ENCODE peak calls at places on chromosome 14, in ten cellular contexts. F is NCI-H1105; H is iPS DF 6.9; D is effector CD8-positive, alpha-beta T cell; K is upper lobe of right lung; O is stimulated activated CD8-positive, alpha-beta memory T cell treated with anti-CD3 and anti-CD28 coated beads, Interleukin-7, amount 100 ng/mL, for 24 hours; R is GM13977; L is stromal cell of bone marrow; Y is iPS DF 19.7; S is stimulated activated CD4-positive, alpha-beta T cell treated with anti-CD3 and anti-CD28 coated beads, Interleukin-4, amount 100 ng/mL, for 48 hours. W is an unnamed sample.

GRCh38 chr14:80100681-80101080 is 110.6 kb downstream of the DIO2 start:
- DNase-seq in F (no peak), H (no peak), D (no peak), K (no peak), O (no peak), R (no peak), L (no peak), Y (no peak), S (no peak), W (no peak)

GRCh38 chr14:98598576-98598975 is 673.4 kb downstream of the BCL11B start:
- DNase-seq in F (no peak), H (no peak), D (no peak), K (no peak), O (no peak), R (no peak), L (no peak), Y (no peak), S (no peak), W (no peak)

GRCh38 chr14:22819191-22819988 is 4.2 kb upstream of the SLC7A7 start:
- DNase-seq in F (no peak), H (no peak), D (no peak), K (peak), O (no peak), R (peak), L (peak), Y (peak), S (no peak), W (peak)

GRCh38 chr14:60093088-60093487 is 1.4 kb downstream of the PCNX4 start:
- DNase-seq in F (no peak), H (no peak), D (no peak), K (no peak), O (no peak), R (no peak), L (no peak), Y (no peak), S (no peak), W (no peak)

GRCh38 chr14:64673329-64673728 is 30.9 kb upstream of the PLEKHG3 start:
- DNase-seq in F (no peak), H (no peak), D (no peak), K (no peak), O (no peak), R (no peak), L (no peak), Y (no peak), S (no peak), W (no peak)

GRCh38 chr14:34498684-34499412 is 36.8 kb upstream of the SPTSSA start:
- DNase-seq in F (peak), H (no peak), D (no peak), K (no peak), O (no peak), R (peak), L (no peak), Y (no peak), S (no peak), W (no peak)

GRCh38 chr14:69491226-69491625 is 6.7 kb downstream of the PLEKHD1 start:
- DNase-seq in F (no peak), H (no peak), D (no peak), K (peak), O (no peak), R (no peak), L (no peak), Y (no peak), S (no peak), W (no peak)

GRCh38 chr14:34051966-34052657 is 101.2 kb upstream of the EGLN3 start:
- DNase-seq in F (no peak), H (no peak), D (no peak), K (no peak), O (no peak), R (no peak), L (no peak), Y (no peak), S (no peak), W (peak)

GRCh38 chr14:36442824-36443241 is 77.2 kb downstream of the NKX2-1 start:
- DNase-seq in F (no peak), H (no peak), D (no peak), K (no peak), O (no peak), R (no peak), L (no peak), Y (peak), S (no peak), W (no peak)

GRCh38 chr14:44462372-44462771 is 44.7 kb downstream of the FSCB start:
- DNase-seq in F (peak), H (no peak), D (no peak), K (no peak), O (no peak), R (no peak), L (no peak), Y (no peak), S (no peak), W (no peak)

GRCh38 chr14:96085369-96085768 is 46.2 kb downstream of the C14orf132 start:
- DNase-seq in F (no peak), H (no peak), D (no peak), K (no peak), O (no peak), R (no peak), L (no peak), Y (no peak), S (no peak), W (no peak)

GRCh38 chr14:64478634-64479250 is 13.4 kb downstream of the AKAP5 start:
- DNase-seq in F (no peak), H (no peak), D (no peak), K (no peak), O (no peak), R (peak), L (no peak), Y (no peak), S (no peak), W (no peak)

W was measured in Caco-2.